ENCODE peak calls at places on chromosomes 2 and 18, in six cellular contexts. F is fibroblast of villous mesenchyme; P is lower lobe of right lung; N is activated T-cell treated with anti-CD3 and anti-CD28 coated beads, Interleukin-2, amount 50 U/mL, for 4 hours; D is H9; X is left ventricle myocardium superior. L is an unnamed sample.
A peak's percentile ranks its signal among the peaks of the same experiment; 100 is the strongest.

GRCh38 chr2:145075454-145076062 is 555.6 kb upstream of the ZEB2 start:
- DNase-seq in D (no peak), X (no peak), P (no peak), N (no peak), F (no peak), L (no peak)

GRCh38 chr2:98282109-98282508 is 64.1 kb upstream of the CNGA3 start:
- DNase-seq in F (no peak), P (no peak), X (no peak), N (no peak), D (no peak), L (peak; percentile 57)

GRCh38 chr18:31576670-31577069 is 15.0 kb upstream of the TTR start:
- DNase-seq in P (no peak), D (no peak), X (no peak), N (no peak), F (no peak), L (no peak)

GRCh38 chr2:218569661-218570500 is 1.2 kb downstream of the CNOT9 start:
- DNase-seq in X (peak; percentile 41), N (no peak), F (peak; percentile 86), D (no peak), P (no peak), L (peak; percentile 44)

GRCh38 chr2:9247786-9248185 is 41.2 kb downstream of the ASAP2 start:
- DNase-seq in X (no peak), P (no peak), N (no peak), F (peak; percentile 67), D (no peak), L (peak; percentile 75)

GRCh38 chr2:168730391-168730790 is 72.0 kb upstream of the NOSTRIN start:
- DNase-seq in D (peak; percentile 37), P (no peak), F (no peak), X (no peak), N (no peak), L (no peak)

GRCh38 chr18:46335551-46336059 is 231.4 kb downstream of the HAUS1 start:
- DNase-seq in X (peak; percentile 47), D (peak; percentile 77), N (no peak), P (no peak), F (no peak), L (no peak)

GRCh38 chr18:49531678-49532153 is 30.1 kb upstream of the LIPG start:
- DNase-seq in N (no peak), X (no peak), F (peak; percentile 74), D (no peak), P (no peak), L (no peak)

GRCh38 chr2:41853427-41854191 is 194.2 kb upstream of the PKDCC start:
- DNase-seq in N (no peak), F (peak; percentile 75), D (peak; percentile 54), P (no peak), X (no peak), L (peak; percentile 59)

GRCh38 chr2:37876227-37876626 is 48.9 kb upstream of the RMDN2 start:
- DNase-seq in F (no peak), N (no peak), D (no peak), P (no peak), X (no peak), L (no peak)

GRCh38 chr2:41962912-41963652 is 84.7 kb upstream of the PKDCC start:
- DNase-seq in P (no peak), F (peak; percentile 47), X (no peak), N (no peak), D (no peak), L (no peak)

L was measured in LHCN-M2.